ENCODE peak calls at places on chromosome X, in seven cellular contexts. One of them, this sample, is unnamed.

GRCh38 chrX:7706032-7706431 is 136.9 kb upstream of the VCX start:
- DNase-seq in neural progenitor cell: no peak
- DNase-seq in endothelial cell of umbilical vein: no peak
- DNase-seq in SJSA1: no peak
- DNase-seq in upper lobe of left lung: no peak
- DNase-seq in HCT116: no peak
- DNase-seq in neuronal stem cell: no peak
- DNase-seq in this sample: no peak

GRCh38 chrX:123648028-123648810 is 84.6 kb downstream of the THOC2 start:
- DNase-seq in upper lobe of left lung: peak; percentile 72
- DNase-seq in endothelial cell of umbilical vein: peak; percentile 4
- DNase-seq in neural progenitor cell: peak; percentile 71
- DNase-seq in neuronal stem cell: peak; percentile 44
- DNase-seq in HCT116: no peak
- DNase-seq in SJSA1: peak; percentile 19
- DNase-seq in this sample: peak; percentile 1

GRCh38 chrX:68830486-68831404 is 1.9 kb downstream of the EFNB1 start:
- DNase-seq in HCT116: no peak
- DNase-seq in neural progenitor cell: no peak
- DNase-seq in neuronal stem cell: no peak
- DNase-seq in SJSA1: no peak
- DNase-seq in endothelial cell of umbilical vein: no peak
- DNase-seq in upper lobe of left lung: peak; percentile 18
- DNase-seq in this sample: no peak

GRCh38 chrX:41863343-41864203 is 59.8 kb downstream of the CASK start:
- DNase-seq in SJSA1: no peak
- DNase-seq in endothelial cell of umbilical vein: no peak
- DNase-seq in upper lobe of left lung: no peak
- DNase-seq in neuronal stem cell: no peak
- DNase-seq in neural progenitor cell: no peak
- DNase-seq in HCT116: no peak
- DNase-seq in this sample: no peak

GRCh38 chrX:110938977-110939732 is 143.5 kb upstream of the CHRDL1 start:
- DNase-seq in upper lobe of left lung: no peak
- DNase-seq in SJSA1: no peak
- DNase-seq in neuronal stem cell: no peak
- DNase-seq in neural progenitor cell: no peak
- DNase-seq in HCT116: no peak
- DNase-seq in endothelial cell of umbilical vein: no peak
- DNase-seq in this sample: no peak

GRCh38 chrX:115892787-115893671 is 277.5 kb upstream of the AGTR2 start:
- DNase-seq in HCT116: peak; percentile 40
- DNase-seq in neuronal stem cell: no peak
- DNase-seq in SJSA1: no peak
- DNase-seq in endothelial cell of umbilical vein: no peak
- DNase-seq in neural progenitor cell: peak; percentile 62
- DNase-seq in upper lobe of left lung: peak; percentile 44
- DNase-seq in this sample: no peak

GRCh38 chrX:25721564-25721963 is 416.6 kb upstream of the MAGEB18 start:
- DNase-seq in neuronal stem cell: peak; percentile 0
- DNase-seq in HCT116: no peak
- DNase-seq in upper lobe of left lung: no peak
- DNase-seq in SJSA1: no peak
- DNase-seq in endothelial cell of umbilical vein: peak; percentile 40
- DNase-seq in neural progenitor cell: peak; percentile 39
- DNase-seq in this sample: no peak

GRCh38 chrX:2397648-2398340 is 103.0 kb downstream of the DHRSX start:
- DNase-seq in neural progenitor cell: no peak
- DNase-seq in endothelial cell of umbilical vein: no peak
- DNase-seq in HCT116: peak; percentile 42
- DNase-seq in neuronal stem cell: no peak
- DNase-seq in upper lobe of left lung: no peak
- DNase-seq in SJSA1: peak; percentile 46
- DNase-seq in this sample: no peak

GRCh38 chrX:46836701-46837542 is at the start of gene RP2:
- DNase-seq in SJSA1: peak; percentile 88
- DNase-seq in HCT116: peak; percentile 83
- DNase-seq in upper lobe of left lung: peak; percentile 95
- DNase-seq in neural progenitor cell: peak; percentile 95
- DNase-seq in endothelial cell of umbilical vein: peak; percentile 96
- DNase-seq in neuronal stem cell: peak; percentile 86
- DNase-seq in this sample: peak; percentile 82

GRCh38 chrX:11886745-11887144 is 128.7 kb downstream of the MSL3 start:
- DNase-seq in upper lobe of left lung: no peak
- DNase-seq in endothelial cell of umbilical vein: peak; percentile 36
- DNase-seq in HCT116: no peak
- DNase-seq in neural progenitor cell: no peak
- DNase-seq in SJSA1: peak; percentile 54
- DNase-seq in neuronal stem cell: no peak
- DNase-seq in this sample: no peak

GRCh38 chrX:17703201-17703600 is 34.1 kb upstream of the SCML1 start:
- DNase-seq in HCT116: no peak
- DNase-seq in upper lobe of left lung: no peak
- DNase-seq in SJSA1: peak; percentile 36
- DNase-seq in neural progenitor cell: no peak
- DNase-seq in neuronal stem cell: no peak
- DNase-seq in endothelial cell of umbilical vein: no peak
- DNase-seq in this sample: no peak

GRCh38 chrX:776529-777230 is 146.1 kb downstream of the SHOX start:
- DNase-seq in neuronal stem cell: no peak
- DNase-seq in SJSA1: no peak
- DNase-seq in HCT116: peak; percentile 57
- DNase-seq in upper lobe of left lung: no peak
- DNase-seq in endothelial cell of umbilical vein: no peak
- DNase-seq in neural progenitor cell: no peak
- DNase-seq in this sample: no peak

GRCh38 chrX:153909024-153909979 is 4.8 kb downstream of the AVPR2 start:
- DNase-seq in endothelial cell of umbilical vein: no peak
- DNase-seq in neuronal stem cell: no peak
- DNase-seq in SJSA1: no peak
- DNase-seq in neural progenitor cell: peak; percentile 66
- DNase-seq in upper lobe of left lung: no peak
- DNase-seq in HCT116: no peak
- DNase-seq in this sample: no peak

GRCh38 chrX:106698693-106699092 is 27.8 kb upstream of the RNF128 start:
- DNase-seq in HCT116: no peak
- DNase-seq in upper lobe of left lung: no peak
- DNase-seq in neuronal stem cell: no peak
- DNase-seq in neural progenitor cell: no peak
- DNase-seq in SJSA1: no peak
- DNase-seq in endothelial cell of umbilical vein: no peak
- DNase-seq in this sample: no peak

GRCh38 chrX:39063037-39063436 is 261.8 kb downstream of the MID1IP1 start:
- DNase-seq in HCT116: no peak
- DNase-seq in neuronal stem cell: no peak
- DNase-seq in neural progenitor cell: no peak
- DNase-seq in upper lobe of left lung: peak; percentile 84
- DNase-seq in endothelial cell of umbilical vein: no peak
- DNase-seq in SJSA1: no peak
- DNase-seq in this sample: no peak

GRCh38 chrX:32408389-32408788 is 803.0 kb downstream of the DMD start:
- DNase-seq in SJSA1: no peak
- DNase-seq in HCT116: no peak
- DNase-seq in neuronal stem cell: no peak
- DNase-seq in neural progenitor cell: no peak
- DNase-seq in upper lobe of left lung: no peak
- DNase-seq in endothelial cell of umbilical vein: no peak
- DNase-seq in this sample: peak; percentile 20

GRCh38 chrX:154084449-154085300 is 12.8 kb downstream of the MECP2 start:
- DNase-seq in HCT116: no peak
- DNase-seq in upper lobe of left lung: no peak
- DNase-seq in endothelial cell of umbilical vein: no peak
- DNase-seq in neural progenitor cell: no peak
- DNase-seq in SJSA1: no peak
- DNase-seq in neuronal stem cell: no peak
- DNase-seq in this sample: no peak

GRCh38 chrX:71910526-71911022 is at the start of gene NHSL2:
- DNase-seq in neural progenitor cell: peak; percentile 73
- DNase-seq in upper lobe of left lung: no peak
- DNase-seq in SJSA1: no peak
- DNase-seq in endothelial cell of umbilical vein: no peak
- DNase-seq in neuronal stem cell: peak; percentile 37
- DNase-seq in HCT116: no peak
- DNase-seq in this sample: no peak

GRCh38 chrX:135476378-135476777 is 44.1 kb upstream of the INTS6L start:
- DNase-seq in upper lobe of left lung: no peak
- DNase-seq in neuronal stem cell: no peak
- DNase-seq in SJSA1: no peak
- DNase-seq in endothelial cell of umbilical vein: no peak
- DNase-seq in HCT116: no peak
- DNase-seq in neural progenitor cell: no peak
- DNase-seq in this sample: no peak
- H3K27ac ChIP-seq in upper lobe of left lung: no peak overlapping the region
- H3K27ac ChIP-seq in neuronal stem cell: no peak overlapping the region
- H3K27ac ChIP-seq in SJSA1: no peak overlapping the region
- H3K27ac ChIP-seq in endothelial cell of umbilical vein: no peak overlapping the region
- H3K27ac ChIP-seq in HCT116: no peak overlapping the region
- H3K27ac ChIP-seq in neural progenitor cell: no peak overlapping the region
- H3K27ac ChIP-seq in this sample: no peak overlapping the region

DNA sequence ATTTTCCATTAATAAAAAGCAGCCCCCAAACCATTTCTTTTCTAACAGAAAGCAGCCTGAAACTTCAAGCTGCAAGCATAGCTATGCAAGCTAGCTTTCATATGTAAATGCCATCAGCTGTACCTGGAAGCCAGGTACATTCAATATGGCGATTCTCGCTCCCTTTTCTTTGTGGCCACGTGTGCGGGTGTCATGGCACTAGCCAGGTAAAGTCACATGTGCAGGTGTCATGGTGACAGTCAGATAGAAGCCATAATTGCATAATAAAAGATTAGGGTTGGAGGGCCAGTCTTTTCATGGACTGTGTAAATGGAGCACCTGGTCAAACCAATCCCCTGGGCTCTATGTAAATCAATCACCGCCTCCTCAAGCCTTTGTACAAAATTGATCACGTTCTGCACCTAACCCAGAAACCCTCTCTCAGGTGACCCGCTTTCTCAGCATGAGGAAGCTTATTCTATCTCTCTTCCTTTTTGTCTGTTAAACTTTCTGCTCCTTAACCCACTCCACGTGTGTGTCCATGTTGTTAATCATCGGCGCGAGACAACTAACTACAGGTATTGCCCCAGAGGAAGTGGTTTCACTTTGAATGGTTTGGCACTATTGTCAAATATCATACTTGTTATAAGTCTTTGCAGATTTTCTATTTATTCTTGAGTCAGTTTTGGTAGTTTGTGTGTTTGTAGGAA is 18.0 kb upstream of the RHOXF2 start:
- DNase-seq in SJSA1: no peak
- DNase-seq in upper lobe of left lung: no peak
- DNase-seq in neural progenitor cell: no peak
- DNase-seq in HCT116: no peak
- DNase-seq in endothelial cell of umbilical vein: no peak
- DNase-seq in neuronal stem cell: no peak
- DNase-seq in this sample: no peak
- H3K4me3 ChIP-seq in SJSA1: no peak overlapping the region
- H3K4me3 ChIP-seq in upper lobe of left lung: no peak overlapping the region
- H3K4me3 ChIP-seq in neural progenitor cell: no peak overlapping the region
- H3K4me3 ChIP-seq in HCT116: no peak overlapping the region
- H3K4me3 ChIP-seq in endothelial cell of umbilical vein: no peak overlapping the region
- H3K4me3 ChIP-seq in neuronal stem cell: no peak overlapping the region
- H3K4me3 ChIP-seq in this sample: peak overlapping the region; percentile 63

GRCh38 chrX:13005671-13006473 is 31.0 kb downstream of the TMSB4X start:
- DNase-seq in HCT116: no peak
- DNase-seq in neuronal stem cell: no peak
- DNase-seq in endothelial cell of umbilical vein: no peak
- DNase-seq in upper lobe of left lung: no peak
- DNase-seq in SJSA1: no peak
- DNase-seq in neural progenitor cell: no peak
- DNase-seq in this sample: no peak

GRCh38 chrX:13001097-13001496 is 26.2 kb downstream of the TMSB4X start:
- DNase-seq in neural progenitor cell: no peak
- DNase-seq in endothelial cell of umbilical vein: no peak
- DNase-seq in SJSA1: no peak
- DNase-seq in upper lobe of left lung: no peak
- DNase-seq in neuronal stem cell: no peak
- DNase-seq in HCT116: no peak
- DNase-seq in this sample: no peak

GRCh38 chrX:12999422-12999821 is 24.5 kb downstream of the TMSB4X start:
- DNase-seq in neural progenitor cell: no peak
- DNase-seq in neuronal stem cell: no peak
- DNase-seq in endothelial cell of umbilical vein: no peak
- DNase-seq in upper lobe of left lung: no peak
- DNase-seq in SJSA1: no peak
- DNase-seq in HCT116: no peak
- DNase-seq in this sample: peak; percentile 77

GRCh38 chrX:13000311-13000811 is 25.5 kb downstream of the TMSB4X start:
- DNase-seq in upper lobe of left lung: peak; percentile 56
- DNase-seq in neural progenitor cell: no peak
- DNase-seq in neuronal stem cell: no peak
- DNase-seq in endothelial cell of umbilical vein: no peak
- DNase-seq in HCT116: no peak
- DNase-seq in SJSA1: no peak
- DNase-seq in this sample: peak; percentile 57

DNA sequence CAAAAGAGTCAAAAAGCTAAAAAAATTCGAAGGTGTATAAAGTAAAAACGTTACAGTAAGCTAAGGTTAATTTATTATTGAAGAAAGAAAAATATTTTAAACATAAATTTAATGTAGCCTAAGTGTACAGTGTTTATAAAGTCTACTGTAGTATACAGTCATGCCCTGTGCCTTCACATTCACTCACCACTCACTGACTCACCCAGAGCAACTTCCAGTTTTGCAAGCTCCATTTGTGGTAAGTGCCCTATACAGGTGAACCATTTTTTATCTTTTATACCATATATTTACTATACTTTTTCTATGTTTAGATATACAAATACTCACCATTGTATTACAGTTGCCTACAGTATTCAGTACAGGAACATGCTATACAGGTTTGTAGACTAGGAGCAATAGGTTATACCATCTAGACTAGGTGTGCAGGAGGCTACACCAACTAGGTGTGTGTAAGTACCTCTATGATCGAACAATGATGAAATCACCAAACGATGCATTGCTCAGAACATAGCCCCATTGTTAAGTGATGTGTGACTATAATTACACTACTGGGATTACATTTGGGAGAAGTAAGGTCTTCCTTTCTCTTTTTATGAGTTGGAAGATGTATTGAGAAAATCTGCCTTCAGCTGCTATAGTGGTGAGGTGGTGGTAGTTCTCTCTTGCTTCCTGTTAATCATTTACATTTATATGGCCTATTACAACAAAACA is 27.2 kb downstream of the TMSB4X start:
- DNase-seq in HCT116: no peak
- DNase-seq in SJSA1: no peak
- DNase-seq in endothelial cell of umbilical vein: no peak
- DNase-seq in neuronal stem cell: no peak
- DNase-seq in neural progenitor cell: no peak
- DNase-seq in upper lobe of left lung: no peak
- DNase-seq in this sample: peak; percentile 36
- H3K4me1 ChIP-seq in HCT116: no peaks in the 10 kb centered on the region
- H3K4me1 ChIP-seq in SJSA1: peaks cover 35% of the 10 kb centered on the region
- H3K4me1 ChIP-seq in endothelial cell of umbilical vein: peaks cover 3% of the 10 kb centered on the region
- H3K4me1 ChIP-seq in neuronal stem cell: no peaks in the 10 kb centered on the region
- H3K4me1 ChIP-seq in neural progenitor cell: peaks cover 20% of the 10 kb centered on the region
- H3K4me1 ChIP-seq in upper lobe of left lung: no peaks in the 10 kb centered on the region
- H3K4me1 ChIP-seq in this sample: peaks cover 90% of the 10 kb centered on the region

DNA sequence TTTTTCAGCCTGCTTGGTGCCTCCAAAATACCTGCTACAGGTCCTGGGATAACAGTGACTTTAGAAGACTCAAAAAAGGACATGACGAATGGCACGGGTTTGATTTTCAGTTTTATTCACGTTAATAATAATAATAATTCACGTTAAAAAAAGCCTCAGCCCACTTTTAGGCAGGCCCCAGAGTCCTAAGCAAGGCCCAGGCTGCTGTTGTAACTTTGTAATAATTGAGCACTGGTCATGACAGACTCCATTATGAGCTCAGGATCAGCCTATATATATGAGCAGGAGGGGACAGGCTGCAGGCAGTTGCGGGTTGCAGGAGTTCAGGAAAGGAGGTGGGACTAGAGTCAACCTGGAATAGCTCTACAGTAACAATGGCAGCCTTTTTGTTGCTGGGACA is at the start of gene TMEM31:
- DNase-seq in upper lobe of left lung: no peak
- DNase-seq in neural progenitor cell: no peak
- DNase-seq in endothelial cell of umbilical vein: no peak
- DNase-seq in HCT116: no peak
- DNase-seq in SJSA1: no peak
- DNase-seq in neuronal stem cell: no peak
- DNase-seq in this sample: no peak
- H3K27ac ChIP-seq in upper lobe of left lung: no peak within 1 kb of the TSS
- H3K27ac ChIP-seq in neural progenitor cell: no peak within 1 kb of the TSS
- H3K27ac ChIP-seq in endothelial cell of umbilical vein: no peak within 1 kb of the TSS
- H3K27ac ChIP-seq in HCT116: no peak within 1 kb of the TSS
- H3K27ac ChIP-seq in SJSA1: no peak within 1 kb of the TSS
- H3K27ac ChIP-seq in neuronal stem cell: no peak within 1 kb of the TSS
- H3K27ac ChIP-seq in this sample: no peak within 1 kb of the TSS

This sample was measured in CD4-positive, CD25-positive, alpha-beta regulatory T cell.